ENCODE peak calls at places on chromosomes 6 and 20, in four cellular contexts. T is HepG2, H is A549, J is K562. S is an unnamed sample.

GRCh38 chr6:53326372-53327016 is 22.3 kb downstream of the ELOVL5 start:
- DNase-seq in T (no peak), H (peak), J (no peak), S (no peak)

GRCh38 chr6:106966671-106967522 is 7.6 kb downstream of the CD24 start:
- DNase-seq in T (no peak), H (no peak), J (no peak), S (no peak)

GRCh38 chr6:44672838-44673237 is 285.3 kb downstream of the CDC5L start:
- DNase-seq in T (no peak), H (no peak), J (no peak), S (no peak)

GRCh38 chr6:107763959-107764358 is 60.2 kb downstream of the SCML4 start:
- DNase-seq in T (no peak), H (no peak), J (no peak), S (no peak)

GRCh38 chr6:29509239-29509638 is 21.5 kb upstream of the MAS1L start:
- DNase-seq in T (no peak), H (no peak), J (no peak), S (no peak)

GRCh38 chr6:139240161-139241010 is 51.4 kb downstream of the TXLNB start:
- DNase-seq in T (no peak), H (no peak), J (no peak), S (no peak)

GRCh38 chr6:14202947-14203346 is 85.4 kb downstream of the CD83 start:
- DNase-seq in T (no peak), H (no peak), J (no peak), S (no peak)

GRCh38 chr6:74891358-74891811 is 314.5 kb downstream of the COL12A1 start:
- DNase-seq in T (no peak), H (no peak), J (no peak), S (no peak)

GRCh38 chr20:50436696-50437095 is 73.5 kb upstream of the PTPN1 start:
- DNase-seq in T (no peak), H (no peak), J (no peak), S (no peak)

GRCh38 chr6:25769983-25770382 is 15.4 kb downstream of the SLC17A4 start:
- DNase-seq in T (no peak), H (peak), J (no peak), S (no peak)

GRCh38 chr6:13159295-13159694 is 169.0 kb downstream of the TBC1D7 start:
- DNase-seq in T (no peak), H (no peak), J (no peak), S (no peak)

GRCh38 chr6:1624071-1624847 is 14.5 kb downstream of the FOXC1 start:
- DNase-seq in T (no peak), H (no peak), J (no peak), S (peak)

GRCh38 chr6:16249971-16250370 is 11.6 kb downstream of the GMPR start:
- DNase-seq in T (peak), H (no peak), J (no peak), S (no peak)

GRCh38 chr6:170205126-170205525 is 85.8 kb downstream of the DLL1 start:
- DNase-seq in T (no peak), H (no peak), J (no peak), S (no peak)

DNA sequence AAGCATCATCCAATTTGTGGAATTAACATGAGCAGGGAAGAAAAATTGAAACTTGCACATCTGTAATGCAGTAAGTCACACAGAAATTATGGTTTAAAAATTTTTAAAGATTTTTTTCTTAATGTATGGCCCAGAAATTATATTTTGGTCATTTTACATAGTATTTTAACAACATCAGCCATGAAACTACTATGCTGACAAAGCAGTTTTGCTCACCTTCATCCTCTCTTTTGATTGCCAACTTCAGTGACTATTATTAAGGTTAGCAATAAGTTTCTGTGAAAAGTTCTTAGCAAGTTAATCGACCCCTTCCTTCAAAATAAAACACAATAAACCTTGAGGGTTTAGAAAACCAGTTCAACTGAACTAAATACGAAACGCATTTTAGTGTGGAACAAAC is 1347.0 kb downstream of the EPHA7 start:
- DNase-seq in T (no peak), H (no peak), J (no peak), S (no peak)
- TF ChIP-seq PHF8 in T (no peak), H (no peak), J (no peak), S (no peak)

DNA sequence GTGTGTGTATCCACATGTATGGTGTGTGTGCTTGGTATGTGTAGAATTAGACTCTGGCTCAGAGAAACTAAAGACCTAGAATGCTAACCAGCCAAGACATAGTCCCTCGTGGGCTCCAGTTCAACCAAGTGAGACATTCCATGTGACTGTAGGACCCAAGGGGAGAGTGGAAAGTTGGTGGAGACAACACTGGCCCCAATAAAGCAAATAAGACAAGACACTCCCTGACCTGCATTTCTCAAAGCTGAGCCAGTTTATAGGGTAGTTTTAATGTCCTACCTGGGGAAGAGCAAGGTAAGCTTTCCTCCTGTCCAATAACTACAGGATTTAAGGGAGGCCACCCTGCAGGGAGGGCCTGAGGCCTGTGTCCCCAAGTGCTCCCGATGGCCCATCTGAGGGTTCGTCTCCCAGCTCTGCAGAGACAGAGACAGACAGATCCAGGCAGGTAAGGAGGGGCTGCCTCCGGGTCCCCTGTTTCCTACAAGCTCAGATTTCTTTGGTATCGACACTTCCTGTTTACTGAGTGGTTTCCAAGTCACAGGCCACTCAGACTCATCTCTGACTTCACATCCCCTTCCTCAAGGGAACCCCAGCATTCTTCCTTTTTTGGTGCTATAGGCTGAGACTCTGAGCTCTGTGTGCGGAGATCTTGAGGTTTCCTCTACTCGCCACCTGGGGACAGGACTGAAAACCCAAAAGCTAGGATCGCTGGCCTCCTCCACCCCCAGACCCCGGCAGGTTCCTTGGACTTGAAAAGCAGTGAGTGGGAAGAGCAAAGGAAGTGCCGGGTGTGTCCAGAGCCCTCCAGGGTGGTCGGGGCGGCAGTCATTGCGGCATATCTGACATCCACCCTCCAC is 92.4 kb downstream of the PRND start:
- DNase-seq in T (no peak), H (no peak), J (no peak), S (no peak)
- TF ChIP-seq PHF8 in T (no peak), H (no peak), J (no peak), S (no peak)

GRCh38 chr20:1894951-1895673 is at the start of gene SIRPA:
- DNase-seq in T (no peak), H (peak), J (peak), S (no peak)
- TF ChIP-seq PHF8 in T (no peak), H (no peak), J (peak), S (no peak)

DNA sequence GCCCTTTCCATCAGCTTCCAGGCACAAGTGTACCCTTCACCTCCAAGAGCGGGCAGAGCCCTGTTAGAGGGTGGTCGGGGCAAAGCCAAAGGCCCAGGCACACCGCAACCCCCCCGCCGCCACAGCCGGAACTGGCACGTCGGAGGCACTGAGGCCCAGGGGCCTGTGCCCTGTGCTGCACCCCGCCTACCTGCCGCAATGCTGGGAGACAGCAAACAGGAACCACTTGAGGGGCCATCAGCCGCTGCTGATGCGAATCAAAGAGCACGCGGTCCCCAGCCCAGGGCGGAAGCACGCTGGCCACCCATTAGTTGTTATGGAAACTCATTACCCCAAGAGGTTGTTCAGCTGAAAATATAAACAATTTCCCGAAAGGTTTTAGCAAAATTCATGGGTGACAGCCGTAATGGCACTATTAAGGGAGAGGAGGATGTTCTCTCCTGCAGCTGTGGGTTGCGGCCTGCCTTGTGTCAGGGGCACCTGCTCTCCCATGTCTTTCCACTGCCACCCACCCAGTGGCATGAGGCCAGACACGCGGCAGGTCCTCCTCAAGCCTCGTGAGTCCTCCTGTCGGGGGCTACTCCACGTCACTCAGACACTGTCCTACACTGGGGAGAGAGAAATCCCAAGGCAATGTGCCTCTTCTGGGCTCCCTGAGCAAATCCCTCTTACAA is 65.3 kb downstream of the EDN3 start:
- DNase-seq in T (no peak), H (no peak), J (no peak), S (no peak)
- TF ChIP-seq PHF8 in T (no peak), H (no peak), J (no peak), S (no peak)

DNA sequence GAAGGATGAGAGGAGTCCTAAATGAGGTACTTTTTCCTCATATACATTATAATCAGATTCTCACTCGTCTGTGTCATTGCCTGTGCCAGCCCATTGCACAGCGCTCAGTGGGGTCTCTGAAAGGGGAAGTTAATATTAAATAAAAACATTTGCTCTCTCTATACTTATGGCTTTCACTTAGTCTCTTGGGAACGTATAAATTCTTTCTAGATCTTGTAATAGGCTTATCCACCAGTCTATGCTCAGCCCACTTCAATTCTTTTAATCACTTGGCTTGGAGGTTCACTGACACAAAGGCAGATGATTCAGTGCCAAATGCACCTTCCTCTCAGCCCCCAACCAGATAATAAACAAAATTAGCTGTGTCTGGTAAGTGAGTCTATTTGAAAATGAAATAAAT is 164.3 kb upstream of the OGFRL1 start:
- DNase-seq in T (no peak), H (no peak), J (no peak), S (no peak)
- TF ChIP-seq PHF8 in T (no peak), H (no peak), J (no peak), S (no peak)

GRCh38 chr6:78511019-78511418 is 356.3 kb upstream of the IRAK1BP1 start:
- DNase-seq in T (no peak), H (no peak), J (no peak), S (no peak)
- TF ChIP-seq PHF8 in T (no peak), H (no peak), J (no peak), S (no peak)

GRCh38 chr20:62670998-62671397 is 28.7 kb downstream of the SLCO4A1 start:
- DNase-seq in T (no peak), H (no peak), J (no peak), S (no peak)

GRCh38 chr20:62668441-62669027 is 26.2 kb downstream of the SLCO4A1 start:
- DNase-seq in T (peak), H (peak), J (peak), S (peak)

GRCh38 chr20:62674370-62674769 is 32.1 kb downstream of the SLCO4A1 start:
- DNase-seq in T (no peak), H (no peak), J (no peak), S (no peak)

GRCh38 chr20:62670156-62670555 is 27.9 kb downstream of the SLCO4A1 start:
- DNase-seq in T (no peak), H (no peak), J (no peak), S (no peak)

DNA sequence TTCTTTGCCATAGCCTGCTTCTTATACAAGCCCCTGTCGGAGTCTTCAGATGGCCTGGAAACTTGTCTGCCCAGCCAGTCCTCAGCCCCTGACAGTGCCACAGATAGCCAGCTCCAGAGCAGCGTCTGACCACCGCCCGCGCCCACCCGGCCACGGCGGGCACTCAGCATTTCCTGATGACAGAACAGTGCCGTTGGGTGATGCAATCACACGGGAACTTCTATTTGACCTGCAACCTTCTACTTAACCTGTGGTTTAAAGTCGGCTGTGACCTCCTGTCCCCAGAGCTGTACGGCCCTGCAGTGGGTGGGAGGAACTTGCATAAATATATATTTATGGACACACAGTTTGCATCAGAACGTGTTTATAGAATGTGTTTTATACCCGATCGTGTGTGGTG is 29.5 kb downstream of the SLCO4A1 start:
- DNase-seq in T (no peak), H (no peak), J (no peak), S (no peak)
- TF ChIP-seq PHF8 in T (no peak), H (no peak), J (no peak), S (no peak)

S was measured in H1.